ENCODE peak calls at places on chromosomes 12 and 14, in six cellular contexts. E is NCI-H1092, K is occipital lobe, I is GM23338, B is NCI-H748 treated with DMSO at 0.1 percent for 48 hours, U is NCI-H2081. M is an unnamed sample.

GRCh38 chr14:28831126-28831525 is 64.5 kb downstream of the FOXG1 start:
- DNase-seq in I (no peak), B (no peak), U (no peak), K (peak; percentile 3), E (no peak), M (no peak)

GRCh38 chr12:12749433-12749832 is 32.3 kb downstream of the CDKN1B start:
- DNase-seq in K (no peak), U (no peak), E (no peak), I (peak; percentile 34), B (no peak), M (no peak)

GRCh38 chr12:57846577-57847319 is at the start of gene CTDSP2:
- DNase-seq in K (peak; percentile 98), U (peak; percentile 98), B (peak; percentile 92), I (peak; percentile 100), E (peak; percentile 93), M (peak; percentile 100)

GRCh38 chr14:76767681-76768055 is 6.4 kb downstream of the VASH1 start:
- DNase-seq in I (no peak), E (no peak), U (no peak), K (no peak), B (no peak), M (no peak)

GRCh38 chr14:100332797-100333196 is 9.7 kb downstream of the SLC25A47 start:
- DNase-seq in E (no peak), I (no peak), K (no peak), B (no peak), U (no peak), M (no peak)

GRCh38 chr14:64708148-64709004 is 4.2 kb downstream of the PLEKHG3 start:
- DNase-seq in K (no peak), E (no peak), I (peak; percentile 96), U (no peak), B (no peak), M (no peak)

GRCh38 chr12:77724367-77724957 is 106.2 kb upstream of the NAV3 start:
- DNase-seq in E (peak; percentile 35), I (peak; percentile 66), U (peak; percentile 39), K (no peak), B (peak; percentile 65), M (no peak)

GRCh38 chr12:63911336-63911735 is 66.8 kb downstream of the SRGAP1 start:
- DNase-seq in U (no peak), B (no peak), I (no peak), E (no peak), K (no peak), M (no peak)

GRCh38 chr12:130574402-130574801 is 141.7 kb downstream of the RIMBP2 start:
- DNase-seq in E (no peak), I (no peak), B (no peak), U (no peak), K (no peak), M (no peak)

GRCh38 chr14:58193542-58193941 is 6.4 kb upstream of the ACTR10 start:
- DNase-seq in E (no peak), U (peak; percentile 5), I (no peak), B (peak; percentile 21), K (no peak), M (no peak)

GRCh38 chr14:57982802-57983201 is 116.9 kb upstream of the SLC35F4 start:
- DNase-seq in U (no peak), E (peak; percentile 88), K (no peak), I (no peak), B (peak; percentile 45), M (no peak)

GRCh38 chr14:23693252-23693775 is 57.1 kb downstream of the DHRS2 start:
- DNase-seq in I (no peak), E (no peak), K (no peak), B (no peak), U (no peak), M (no peak)

GRCh38 chr12:110733857-110734373 is 8.8 kb downstream of the PPP1CC start:
- DNase-seq in U (no peak), K (no peak), I (no peak), B (no peak), E (no peak), M (no peak)

GRCh38 chr12:6863586-6864321 is 3.6 kb upstream of the TPI1 start:
- DNase-seq in B (no peak), I (no peak), U (no peak), K (no peak), E (no peak), M (no peak)

GRCh38 chr12:104357431-104357952 is 54.0 kb downstream of the EID3 start:
- DNase-seq in I (no peak), E (no peak), B (no peak), U (no peak), K (no peak), M (no peak)

GRCh38 chr12:7966558-7966957 is 30.6 kb upstream of the SLC2A3 start:
- DNase-seq in B (no peak), U (no peak), E (no peak), I (no peak), K (no peak), M (no peak)

GRCh38 chr14:73935666-73936065 is 14.2 kb downstream of the FAM161B start:
- DNase-seq in B (no peak), E (no peak), U (no peak), K (no peak), I (peak; percentile 51), M (no peak)

GRCh38 chr14:77638738-77639137 is 22.3 kb upstream of the SPTLC2 start:
- DNase-seq in K (no peak), I (no peak), B (no peak), E (no peak), U (no peak), M (no peak)

GRCh38 chr12:57475271-57476161 is 4.2 kb downstream of the ARHGAP9 start:
- DNase-seq in I (peak; percentile 69), B (no peak), U (no peak), E (no peak), K (no peak), M (no peak)

GRCh38 chr14:79246200-79246599 is 965.1 kb downstream of the DIO2 start:
- DNase-seq in B (no peak), U (no peak), I (no peak), K (no peak), E (no peak), M (no peak)

GRCh38 chr12:90407841-90408240 is 547.1 kb downstream of the CCER1 start:
- DNase-seq in I (peak; percentile 21), U (no peak), E (no peak), B (no peak), K (no peak), M (no peak)

GRCh38 chr14:28157289-28157869 is 609.2 kb upstream of the FOXG1 start:
- DNase-seq in E (no peak), I (no peak), B (no peak), U (no peak), K (no peak), M (no peak)

M was measured in cerebellum.